ENCODE peak calls at places on chromosomes 11 and 22, in seven cellular contexts. One of them, this sample, is unnamed.

GRCh38 chr11:88051386-88051785 is 123.9 kb downstream of the RAB38 start:
- DNase-seq in neural progenitor cell: no peak
- DNase-seq in NCI-H774: no peak
- DNase-seq in NCI-H2081: no peak
- DNase-seq in globus pallidus: no peak
- DNase-seq in SK-MEL-5: no peak
- DNase-seq in MCF 10A: peak
- DNase-seq in this sample: no peak

GRCh38 chr11:35968386-35969088 is 24.7 kb downstream of the LDLRAD3 start:
- DNase-seq in SK-MEL-5: no peak
- DNase-seq in MCF 10A: no peak
- DNase-seq in globus pallidus: no peak
- DNase-seq in NCI-H774: no peak
- DNase-seq in neural progenitor cell: no peak
- DNase-seq in NCI-H2081: no peak
- DNase-seq in this sample: no peak

GRCh38 chr22:40070701-40071100 is 75.9 kb downstream of the FAM83F start:
- DNase-seq in neural progenitor cell: no peak
- DNase-seq in SK-MEL-5: no peak
- DNase-seq in NCI-H774: no peak
- DNase-seq in globus pallidus: no peak
- DNase-seq in NCI-H2081: no peak
- DNase-seq in MCF 10A: no peak
- DNase-seq in this sample: no peak

GRCh38 chr11:32340181-32340580 is 95.2 kb downstream of the WT1 start:
- DNase-seq in SK-MEL-5: no peak
- DNase-seq in neural progenitor cell: no peak
- DNase-seq in NCI-H2081: no peak
- DNase-seq in globus pallidus: no peak
- DNase-seq in NCI-H774: no peak
- DNase-seq in MCF 10A: no peak
- DNase-seq in this sample: no peak

GRCh38 chr11:70862093-70862492 is 390.3 kb downstream of the SHANK2 start:
- DNase-seq in NCI-H2081: peak
- DNase-seq in globus pallidus: no peak
- DNase-seq in SK-MEL-5: no peak
- DNase-seq in MCF 10A: no peak
- DNase-seq in NCI-H774: peak
- DNase-seq in neural progenitor cell: peak
- DNase-seq in this sample: no peak

GRCh38 chr11:65717906-65718305 is 2.7 kb downstream of the RNASEH2C start:
- DNase-seq in NCI-H2081: no peak
- DNase-seq in SK-MEL-5: no peak
- DNase-seq in MCF 10A: no peak
- DNase-seq in neural progenitor cell: no peak
- DNase-seq in globus pallidus: no peak
- DNase-seq in NCI-H774: no peak
- DNase-seq in this sample: no peak

GRCh38 chr11:27423125-27423524 is 49.5 kb downstream of the LGR4 start:
- DNase-seq in SK-MEL-5: peak
- DNase-seq in NCI-H774: no peak
- DNase-seq in NCI-H2081: peak
- DNase-seq in neural progenitor cell: peak
- DNase-seq in MCF 10A: peak
- DNase-seq in globus pallidus: no peak
- DNase-seq in this sample: peak

GRCh38 chr11:76459299-76459698 is 14.5 kb downstream of the EMSY start:
- DNase-seq in SK-MEL-5: peak
- DNase-seq in globus pallidus: no peak
- DNase-seq in NCI-H774: no peak
- DNase-seq in neural progenitor cell: no peak
- DNase-seq in MCF 10A: peak
- DNase-seq in NCI-H2081: peak
- DNase-seq in this sample: no peak

GRCh38 chr22:19942071-19942885 is 660 bp upstream of the TXNRD2 start:
- DNase-seq in globus pallidus: no peak
- DNase-seq in MCF 10A: peak
- DNase-seq in neural progenitor cell: no peak
- DNase-seq in SK-MEL-5: peak
- DNase-seq in NCI-H774: no peak
- DNase-seq in NCI-H2081: no peak
- DNase-seq in this sample: no peak

GRCh38 chr11:3893311-3893710 is 37.8 kb downstream of the STIM1 start:
- DNase-seq in SK-MEL-5: no peak
- DNase-seq in globus pallidus: no peak
- DNase-seq in neural progenitor cell: no peak
- DNase-seq in NCI-H774: no peak
- DNase-seq in MCF 10A: no peak
- DNase-seq in NCI-H2081: peak
- DNase-seq in this sample: no peak